ENCODE peak calls at places on chromosomes 11 and 22, in seven cellular contexts. T is cardiac fibroblast, Q is heart left ventricle, E is body of pancreas, V is sigmoid colon, J is brain microvascular endothelial cell, S is HFF-Myc. P is an unnamed sample.

GRCh38 chr11:73988227-73988626 is 5.6 kb upstream of the UCP2 start:
- DNase-seq in S (no peak), Q (no peak), E (no peak), T (no peak), V (peak; percentile 7), J (no peak), P (no peak)

GRCh38 chr11:64285885-64286800 is 495 bp downstream of the GPR137 start:
- DNase-seq in T (no peak), J (no peak), V (no peak), S (no peak), Q (no peak), E (peak; percentile 70), P (no peak)

GRCh38 chr11:3000032-3000961 is 8.2 kb upstream of the NAP1L4 start:
- DNase-seq in J (peak; percentile 71), Q (peak; percentile 81), V (peak; percentile 94), S (no peak), T (peak; percentile 39), E (peak; percentile 81), P (no peak)

GRCh38 chr11:74325649-74326645 is 14.5 kb upstream of the P4HA3 start:
- DNase-seq in Q (peak; percentile 80), S (no peak), T (peak; percentile 84), V (peak; percentile 95), J (peak; percentile 55), E (peak; percentile 86), P (peak; percentile 97)

GRCh38 chr11:117020287-117020686 is 77.9 kb downstream of the SIK3 start:
- DNase-seq in T (no peak), V (no peak), S (no peak), J (no peak), E (no peak), Q (no peak), P (no peak)

GRCh38 chr11:66600219-66600923 is 7.4 kb downstream of the CCS start:
- DNase-seq in S (no peak), T (peak; percentile 39), Q (no peak), E (no peak), V (no peak), J (no peak), P (no peak)

GRCh38 chr11:94837317-94837716 is 69.2 kb downstream of the AMOTL1 start:
- DNase-seq in J (no peak), V (peak; percentile 78), S (no peak), T (no peak), E (no peak), Q (no peak), P (no peak)

GRCh38 chr22:27116295-27116694 is 458.9 kb downstream of the MIAT start:
- DNase-seq in J (no peak), T (no peak), V (no peak), Q (no peak), S (no peak), E (no peak), P (no peak)

GRCh38 chr22:50581950-50582561 is 593 bp downstream of the CHKB start:
- DNase-seq in Q (no peak), S (no peak), V (peak; percentile 77), T (peak; percentile 11), J (no peak), E (no peak), P (peak; percentile 18)

GRCh38 chr22:46074771-46075551 is 75.4 kb upstream of the PPARA start:
- DNase-seq in E (peak; percentile 46), Q (peak; percentile 64), J (no peak), V (peak; percentile 68), S (no peak), T (peak; percentile 37), P (no peak)

GRCh38 chr22:24069721-24070120 is 58.6 kb downstream of the CABIN1 start:
- DNase-seq in T (no peak), V (peak; percentile 54), J (no peak), S (no peak), E (no peak), Q (no peak), P (no peak)

GRCh38 chr11:110082899-110083298 is 10.3 kb upstream of the ZC3H12C start:
- DNase-seq in Q (no peak), E (no peak), V (no peak), S (no peak), T (no peak), J (no peak), P (no peak)

GRCh38 chr11:64996710-64997380 is at the start of gene BATF2:
- DNase-seq in Q (peak; percentile 80), E (peak; percentile 89), T (peak; percentile 66), V (peak; percentile 92), J (peak; percentile 57), S (peak; percentile 66), P (peak; percentile 73)

GRCh38 chr11:67664696-67665536 is 9.5 kb downstream of the ALDH3B2 start:
- DNase-seq in E (peak; percentile 10), T (no peak), J (no peak), Q (no peak), S (no peak), V (no peak), P (no peak)

GRCh38 chr11:19819148-19819547 is 106.5 kb downstream of the NAV2 start:
- DNase-seq in T (no peak), V (no peak), Q (no peak), J (no peak), E (no peak), S (no peak), P (no peak)

GRCh38 chr22:49263101-49263500 is 564.6 kb downstream of the BRD1 start:
- DNase-seq in V (no peak), Q (no peak), T (no peak), S (no peak), E (no peak), J (no peak), P (no peak)

GRCh38 chr11:130872961-130873360 is 43.3 kb downstream of the SNX19 start:
- DNase-seq in T (peak; percentile 94), V (no peak), J (peak; percentile 66), Q (no peak), E (no peak), S (no peak), P (peak; percentile 70)

GRCh38 chr22:38862375-38863329 is 9.4 kb downstream of the CBX6 start:
- DNase-seq in S (no peak), E (no peak), T (no peak), Q (no peak), J (no peak), V (peak; percentile 87), P (no peak)

GRCh38 chr11:65316311-65316978 is 1.8 kb downstream of the CDC42EP2 start:
- DNase-seq in J (peak; percentile 87), E (no peak), V (peak; percentile 89), S (peak; percentile 95), Q (no peak), T (peak; percentile 98), P (peak; percentile 100)

GRCh38 chr11:78380615-78381029 is 37.0 kb downstream of the GAB2 start:
- DNase-seq in Q (no peak), J (peak; percentile 23), E (no peak), S (peak; percentile 42), V (no peak), T (peak; percentile 12), P (peak; percentile 78)

GRCh38 chr11:106956887-106957505 is 61.3 kb downstream of the GUCY1A2 start:
- DNase-seq in V (no peak), J (no peak), Q (no peak), T (no peak), S (no peak), E (no peak), P (no peak)

GRCh38 chr11:105577645-105578044 is 32.2 kb upstream of the GRIA4 start:
- DNase-seq in V (no peak), J (peak; percentile 49), T (peak; percentile 32), S (no peak), Q (no peak), E (no peak), P (no peak)
- TF ChIP-seq CTCF in V (no peak), J (peak; percentile 22), T (peak; percentile 19), S (no peak), Q (no peak), E (no peak), P (no peak)

GRCh38 chr11:13668957-13669521 is 571 bp downstream of the FAR1 start:
- DNase-seq in J (no peak), S (no peak), E (peak; percentile 47), V (peak; percentile 74), Q (no peak), T (peak; percentile 40), P (peak; percentile 16)
- H3K4me3 ChIP-seq in J (peak overlapping the region; percentile 84), S (peak overlapping the region; percentile 81), E (peak overlapping the region; percentile 94), V (peak overlapping the region; percentile 97), Q (peak overlapping the region; percentile 89), T (peak overlapping the region; percentile 73), P (peak overlapping the region; percentile 83)

DNA sequence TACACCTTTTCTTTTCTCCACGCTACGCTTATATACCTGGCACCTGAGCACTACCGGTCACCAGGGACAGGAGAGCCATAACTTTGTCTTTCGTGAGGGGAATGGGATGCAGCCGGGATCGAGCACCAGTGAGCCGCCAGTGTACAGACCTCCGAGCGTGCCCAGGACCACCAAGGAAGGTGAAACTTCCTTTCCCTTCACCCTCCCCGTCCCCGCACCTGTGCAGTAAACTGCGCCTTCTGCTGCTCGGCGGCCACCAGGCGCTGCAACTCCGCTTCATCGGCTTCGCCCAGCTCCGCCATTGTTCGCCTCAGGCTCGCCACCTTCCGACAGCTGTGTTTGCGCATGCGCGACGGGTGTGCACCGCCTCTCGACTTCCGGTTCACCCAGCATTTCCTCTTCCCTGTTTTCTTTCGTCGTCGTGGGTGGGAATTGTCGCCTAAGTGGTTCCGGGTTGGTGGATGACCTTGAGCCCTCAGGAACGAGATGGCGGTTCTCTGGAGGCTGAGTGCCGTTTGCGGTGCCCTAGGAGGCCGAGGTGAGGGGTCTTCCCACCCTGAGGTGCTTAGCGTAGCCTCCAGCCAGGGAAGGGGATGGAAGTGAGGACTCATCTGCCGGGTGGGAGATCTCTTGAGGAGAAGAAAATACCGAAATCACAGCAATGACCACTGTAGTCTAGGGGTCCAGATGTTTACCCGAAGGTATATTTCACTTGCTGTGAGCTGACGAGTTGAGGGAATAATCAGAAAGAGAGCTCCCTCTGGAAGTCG is at the start of the genes SDHD and TIMM8B:
- DNase-seq in V (peak; percentile 98), T (peak; percentile 98), E (peak; percentile 95), Q (peak; percentile 97), S (peak; percentile 96), J (peak; percentile 95), P (peak; percentile 96)
- TF ChIP-seq CTCF in V (no peak), T (peak; percentile 48), E (no peak), Q (no peak), S (no peak), J (peak; percentile 67), P (peak; percentile 50)

GRCh38 chr22:20963201-20964052 is 3.6 kb upstream of the AIFM3 start:
- DNase-seq in J (no peak), Q (peak; percentile 41), V (no peak), E (no peak), S (no peak), T (no peak), P (no peak)

GRCh38 chr22:20964090-20964798 is 2.8 kb upstream of the AIFM3 start:
- DNase-seq in E (no peak), T (no peak), V (no peak), Q (peak; percentile 12), J (no peak), S (no peak), P (no peak)

GRCh38 chr22:20965888-20966855 is 883 bp upstream of the AIFM3 start:
- DNase-seq in T (no peak), E (no peak), Q (peak; percentile 49), V (no peak), J (no peak), S (no peak), P (no peak)

GRCh38 chr22:20965104-20965887 is 1.8 kb upstream of the AIFM3 start:
- DNase-seq in T (no peak), Q (peak; percentile 62), J (no peak), S (no peak), V (no peak), E (no peak), P (no peak)

DNA sequence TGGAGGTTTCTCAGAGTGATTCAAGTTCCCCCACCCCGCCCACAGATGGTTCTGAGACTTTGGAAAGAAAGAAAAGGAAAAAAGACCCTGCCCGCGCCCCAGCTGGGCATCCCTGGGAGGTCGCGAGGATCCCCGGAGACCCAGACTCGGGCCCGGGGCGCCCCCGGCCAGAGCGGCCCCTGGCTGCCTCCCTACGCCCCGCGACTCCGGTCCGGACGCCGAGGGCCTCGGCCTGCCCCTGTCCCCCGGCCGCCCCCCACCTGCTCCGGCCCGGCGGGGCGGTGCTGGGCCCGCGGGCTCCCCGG is 2.3 kb upstream of the AIFM3 start:
- DNase-seq in V (no peak), T (no peak), Q (no peak), E (no peak), S (no peak), J (no peak), P (no peak)
- H3K4me3 ChIP-seq in V (peak overlapping the region; percentile 47), T (peak overlapping the region; percentile 15), Q (peak overlapping the region; percentile 41), E (no peak overlapping the region), S (peak overlapping the region; percentile 21), J (no peak overlapping the region), P (peak overlapping the region; percentile 9)